ENCODE peak calls at places on chromosome 11, in eight cellular contexts. M, Z, D, Y, E, J, W and X are unnamed samples. For H3K27me3, the result is how much of the 10 kb centered on the place peaks cover.

GRCh38 chr11:14345668-14346067 is 13.3 kb downstream of the RRAS2 start:
- DNase-seq in D (no peak), J (no peak), W (no peak), Y (no peak), E (no peak), Z (no peak), M (no peak), X (no peak)

GRCh38 chr11:76232026-76232665 is 25.8 kb upstream of the WNT11 start:
- DNase-seq in W (peak), Z (no peak), M (no peak), D (no peak), Y (no peak), E (no peak), J (no peak), X (no peak)

GRCh38 chr11:35146711-35147110 is 7.7 kb downstream of the CD44 start:
- DNase-seq in M (no peak), D (no peak), Y (no peak), W (no peak), E (no peak), Z (no peak), J (no peak), X (no peak)

GRCh38 chr11:79087238-79087956 is 353.4 kb downstream of the TENM4 start:
- DNase-seq in E (no peak), J (peak), Y (peak), D (peak), M (no peak), W (no peak), Z (no peak), X (no peak)

GRCh38 chr11:2206291-2206690 is 34.7 kb upstream of the TH start:
- DNase-seq in D (no peak), W (no peak), M (peak), Y (no peak), Z (no peak), E (no peak), J (no peak), X (no peak)

GRCh38 chr11:113242767-113243397 is 71.5 kb upstream of the TTC12 start:
- DNase-seq in Z (no peak), E (no peak), J (no peak), W (no peak), D (no peak), M (no peak), Y (no peak), X (no peak)

GRCh38 chr11:118791015-118791960 is at the start of gene DDX6:
- DNase-seq in E (peak), Y (peak), J (peak), Z (no peak), M (peak), D (peak), W (peak), X (peak)

GRCh38 chr11:120121914-120122473 is 15.9 kb downstream of the TRIM29 start:
- DNase-seq in W (no peak), D (peak), J (peak), M (no peak), E (no peak), Z (no peak), Y (no peak), X (no peak)

GRCh38 chr11:96316869-96317268 is 26.1 kb downstream of the MAML2 start:
- DNase-seq in Z (no peak), M (no peak), W (no peak), J (no peak), Y (no peak), E (no peak), D (no peak), X (no peak)

GRCh38 chr11:58179648-58180047 is 9.2 kb upstream of the OR9Q2 start:
- DNase-seq in J (no peak), D (no peak), M (no peak), W (no peak), Y (peak), E (no peak), Z (no peak), X (peak)

GRCh38 chr11:119672597-119672996 is 56.4 kb downstream of the NECTIN1 start:
- DNase-seq in Y (peak), D (no peak), W (no peak), Z (no peak), J (no peak), E (no peak), M (no peak), X (no peak)

GRCh38 chr11:2174361-2174760 is 2.7 kb upstream of the TH start:
- DNase-seq in Z (no peak), Y (no peak), D (no peak), E (no peak), M (no peak), W (no peak), J (no peak), X (no peak)

GRCh38 chr11:44992181-44992582 is 41.5 kb upstream of the TP53I11 start:
- DNase-seq in Z (no peak), W (no peak), Y (no peak), E (no peak), M (no peak), D (no peak), J (no peak), X (no peak)

GRCh38 chr11:11318961-11319360 is 34.1 kb downstream of the CSNK2A3 start:
- DNase-seq in Y (no peak), J (no peak), Z (no peak), E (no peak), W (no peak), M (no peak), D (no peak), X (no peak)

GRCh38 chr11:133953999-133954398 is 2.8 kb downstream of the IGSF9B start:
- DNase-seq in Z (no peak), Y (no peak), E (no peak), D (no peak), M (no peak), W (no peak), J (no peak), X (no peak)

GRCh38 chr11:133955091-133955846 is 1.5 kb downstream of the IGSF9B start:
- DNase-seq in Z (no peak), J (no peak), W (peak), M (no peak), D (no peak), E (no peak), Y (peak), X (peak)

GRCh38 chr11:133955945-133956421 is 785 bp downstream of the IGSF9B start:
- DNase-seq in Y (peak), W (no peak), D (no peak), M (no peak), J (no peak), E (no peak), Z (no peak), X (peak)

GRCh38 chr11:133957926-133958325 is 1.2 kb upstream of the IGSF9B start:
- DNase-seq in M (no peak), W (no peak), Y (no peak), Z (no peak), E (peak), D (no peak), J (no peak), X (no peak)

GRCh38 chr11:133956650-133957633 is at the start of gene IGSF9B:
- DNase-seq in M (peak), J (no peak), E (no peak), Y (peak), Z (no peak), D (peak), W (peak), X (peak)
- H3K27me3 ChIP-seq in M (under half), J (under half), E (under half), Y (under half), Z (under half), D (under half), W (under half), X (under half)

GRCh38 chr11:70545626-70545945 is 147.3 kb downstream of the CTTN start:
- DNase-seq in W (peak), D (no peak), Z (no peak), E (no peak), M (no peak), Y (no peak), J (no peak), X (no peak)
- H3K27me3 ChIP-seq in W (under half), D (under half), Z (under half), E (under half), M (under half), Y (under half), J (under half), X (under half)

GRCh38 chr11:64295760-64296159 is 4.4 kb upstream of the CATSPERZ start:
- DNase-seq in Z (no peak), W (no peak), M (no peak), J (no peak), D (no peak), E (no peak), Y (no peak), X (no peak)
- H3K27me3 ChIP-seq in Z (half or more), W (half or more), M (half or more), J (under half), D (under half), E (half or more), Y (under half), X (half or more)

GRCh38 chr11:17650601-17650911 is 68.8 kb upstream of the MYOD1 start:
- DNase-seq in D (no peak), W (no peak), M (no peak), Y (no peak), J (no peak), Z (no peak), E (no peak), X (no peak)
- H3K27me3 ChIP-seq in D (under half), W (under half), M (under half), Y (under half), J (under half), Z (under half), E (under half), X (under half)

DNA sequence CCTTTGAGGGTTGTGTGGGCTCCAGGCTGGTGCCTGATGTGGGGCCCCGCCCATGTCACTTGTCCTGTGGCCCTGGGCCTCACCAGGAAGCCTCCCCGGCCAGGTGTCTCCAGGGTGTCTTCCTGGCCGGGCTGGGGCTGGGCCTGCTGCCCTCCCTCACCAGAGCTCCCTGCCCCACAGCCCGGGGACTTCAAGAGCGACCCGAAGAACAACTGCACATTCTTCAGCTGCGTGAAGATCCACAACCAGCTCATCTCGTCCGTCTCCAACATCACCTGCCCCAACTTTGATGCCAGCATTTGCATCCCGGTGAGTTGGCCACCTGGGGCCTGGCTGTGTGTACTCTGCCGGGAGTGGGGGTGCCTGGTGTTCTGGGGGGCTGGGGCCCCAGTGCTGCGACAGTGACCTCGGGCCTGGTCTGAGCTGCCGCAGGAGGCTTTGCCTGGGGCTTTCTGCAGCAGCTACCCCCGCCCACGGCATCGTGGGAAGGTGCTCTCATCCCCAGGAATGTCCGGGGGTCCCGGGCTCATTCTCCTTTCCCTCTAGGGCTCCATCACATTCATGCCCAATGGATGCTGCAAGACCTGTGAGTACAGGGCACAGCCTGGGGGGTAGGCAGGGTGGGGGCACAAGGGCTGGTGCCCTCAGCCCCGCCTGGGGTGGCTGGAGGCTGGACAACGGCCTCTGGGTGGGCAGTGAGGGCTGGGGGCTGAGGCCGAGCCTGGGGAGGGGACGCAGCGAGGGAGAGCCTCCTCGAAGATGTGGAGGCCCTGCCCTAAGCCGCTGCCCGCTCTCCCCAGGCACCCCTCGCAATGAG is 34.6 kb downstream of the MUC2 start:
- DNase-seq in W (peak), Y (no peak), J (no peak), Z (no peak), M (no peak), D (no peak), E (no peak), X (no peak)
- H3K27me3 ChIP-seq in W (under half), Y (under half), J (under half), Z (under half), M (under half), D (under half), E (under half), X (under half)

GRCh38 chr11:117610901-117611300 is 186.1 kb downstream of the DSCAML1 start:
- DNase-seq in J (no peak), Y (no peak), Z (no peak), D (peak), M (no peak), E (no peak), W (no peak), X (no peak)
- H3K27me3 ChIP-seq in J (under half), Y (under half), Z (under half), D (under half), M (under half), E (under half), W (under half), X (under half)

GRCh38 chr11:129377739-129378138 is 2.1 kb downstream of the BARX2 start:
- DNase-seq in E (no peak), Y (no peak), Z (no peak), J (no peak), D (peak), M (no peak), W (no peak), X (no peak)
- H3K27me3 ChIP-seq in E (under half), Y (half or more), Z (under half), J (under half), D (under half), M (under half), W (under half), X (half or more)

GRCh38 chr11:128695539-128696221 is 1.8 kb downstream of the FLI1 start:
- DNase-seq in Z (no peak), E (no peak), Y (no peak), M (no peak), D (no peak), J (no peak), W (peak), X (no peak)
- H3K27me3 ChIP-seq in Z (half or more), E (under half), Y (under half), M (half or more), D (under half), J (under half), W (under half), X (half or more)